ENCODE peak calls at places on chromosome 17, in six cellular contexts. P, U, G, F, M and H are unnamed samples.
A peak's percentile ranks its signal among the peaks of the same experiment; 100 is the strongest.

GRCh38 chr17:6574689-6575595 is 18.6 kb upstream of the PITPNM3 start:
- DNase-seq in P (no peak), U (no peak), G (peak; percentile 28), F (no peak), M (peak; percentile 73), H (no peak)

GRCh38 chr17:48293319-48294192 is 136.5 kb downstream of the SKAP1 start:
- DNase-seq in P (no peak), U (no peak), G (no peak), F (no peak), M (no peak), H (no peak)

GRCh38 chr17:57988301-57989010 is 402 bp upstream of the VEZF1 start:
- DNase-seq in P (no peak), U (peak; percentile 83), G (peak; percentile 77), F (peak; percentile 80), M (peak; percentile 66), H (peak; percentile 83)

GRCh38 chr17:20235747-20236146 is 226.6 kb downstream of the SPECC1 start:
- DNase-seq in P (no peak), U (no peak), G (no peak), F (peak; percentile 46), M (no peak), H (no peak)

GRCh38 chr17:79420318-79421243 is 190.3 kb downstream of the RBFOX3 start:
- DNase-seq in P (no peak), U (no peak), G (no peak), F (no peak), M (no peak), H (no peak)

GRCh38 chr17:10968007-10968406 is 130.1 kb upstream of the PIRT start:
- DNase-seq in P (no peak), U (no peak), G (no peak), F (no peak), M (no peak), H (no peak)

GRCh38 chr17:42378597-42379594 is 9.3 kb downstream of the STAT3 start:
- DNase-seq in P (no peak), U (no peak), G (no peak), F (no peak), M (peak; percentile 34), H (no peak)

GRCh38 chr17:47686661-47687327 is 7.2 kb upstream of the TBKBP1 start:
- DNase-seq in P (no peak), U (no peak), G (no peak), F (no peak), M (peak; percentile 34), H (no peak)

GRCh38 chr17:30788918-30789317 is 35.6 kb downstream of the CRLF3 start:
- DNase-seq in P (no peak), U (no peak), G (no peak), F (no peak), M (peak; percentile 41), H (no peak)

GRCh38 chr17:48030531-48030930 is 7.1 kb downstream of the COPZ2 start:
- DNase-seq in P (no peak), U (no peak), G (no peak), F (no peak), M (no peak), H (no peak)

GRCh38 chr17:70622382-70623260 is 453.3 kb downstream of the KCNJ2 start:
- DNase-seq in P (no peak), U (no peak), G (peak; percentile 37), F (peak; percentile 69), M (peak; percentile 18), H (no peak)

GRCh38 chr17:2055494-2056220 is 754 bp downstream of the HIC1 start:
- DNase-seq in P (no peak), U (no peak), G (peak; percentile 68), F (no peak), M (peak; percentile 55), H (no peak)

GRCh38 chr17:56831364-56832095 is 2.2 kb downstream of the C17orf67 start:
- DNase-seq in P (no peak), U (no peak), G (no peak), F (no peak), M (no peak), H (no peak)

GRCh38 chr17:49959183-49959935 is 9.6 kb upstream of the DLX4 start:
- DNase-seq in P (no peak), U (no peak), G (no peak), F (no peak), M (peak; percentile 4), H (no peak)

GRCh38 chr17:34562387-34562786 is 17.0 kb upstream of the TMEM132E start:
- DNase-seq in P (no peak), U (no peak), G (no peak), F (no peak), M (no peak), H (no peak)

GRCh38 chr17:33390479-33391027 is 97.5 kb upstream of the ASIC2 start:
- DNase-seq in P (no peak), U (no peak), G (no peak), F (no peak), M (no peak), H (no peak)

DNA sequence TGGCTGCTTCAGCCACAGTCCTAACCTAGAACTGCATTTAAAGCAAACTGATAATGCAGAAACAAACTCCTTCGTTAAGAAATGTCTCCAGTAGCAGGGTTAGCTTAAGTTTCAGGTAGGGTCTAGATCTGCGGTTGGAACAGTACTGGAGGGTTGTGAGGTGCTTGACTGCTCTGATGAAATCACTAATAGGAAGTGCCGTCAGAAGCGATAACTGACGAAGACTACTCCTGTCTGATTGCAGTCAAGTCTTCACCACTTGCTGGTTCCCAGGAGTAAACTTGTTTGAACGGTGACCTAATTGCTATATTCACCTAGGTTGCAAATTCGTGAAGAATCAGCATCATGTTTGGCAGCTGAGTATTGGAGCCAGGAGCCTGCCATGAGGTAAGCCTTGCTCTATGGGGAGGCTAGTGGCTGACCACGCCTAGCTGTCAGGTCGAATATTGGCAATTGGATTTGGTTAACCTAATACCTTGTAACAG is 24.5 kb downstream of the TRPV2 start:
- DNase-seq in P (no peak), U (no peak), G (no peak), F (no peak), M (no peak), H (no peak)
- H3K27ac ChIP-seq in P (peak overlapping the region; percentile 88), U (peak overlapping the region; percentile 76), G (peak overlapping the region; percentile 88), F (peak overlapping the region; percentile 95), M (peak overlapping the region; percentile 72), H (peak overlapping the region; percentile 82)

GRCh38 chr17:17523714-17524075 is 27.5 kb upstream of the RASD1 start:
- DNase-seq in P (no peak), U (no peak), G (no peak), F (no peak), M (no peak), H (no peak)
- H3K27ac ChIP-seq in P (no peak overlapping the region), U (no peak overlapping the region), G (no peak overlapping the region), F (no peak overlapping the region), M (no peak overlapping the region), H (no peak overlapping the region)

DNA sequence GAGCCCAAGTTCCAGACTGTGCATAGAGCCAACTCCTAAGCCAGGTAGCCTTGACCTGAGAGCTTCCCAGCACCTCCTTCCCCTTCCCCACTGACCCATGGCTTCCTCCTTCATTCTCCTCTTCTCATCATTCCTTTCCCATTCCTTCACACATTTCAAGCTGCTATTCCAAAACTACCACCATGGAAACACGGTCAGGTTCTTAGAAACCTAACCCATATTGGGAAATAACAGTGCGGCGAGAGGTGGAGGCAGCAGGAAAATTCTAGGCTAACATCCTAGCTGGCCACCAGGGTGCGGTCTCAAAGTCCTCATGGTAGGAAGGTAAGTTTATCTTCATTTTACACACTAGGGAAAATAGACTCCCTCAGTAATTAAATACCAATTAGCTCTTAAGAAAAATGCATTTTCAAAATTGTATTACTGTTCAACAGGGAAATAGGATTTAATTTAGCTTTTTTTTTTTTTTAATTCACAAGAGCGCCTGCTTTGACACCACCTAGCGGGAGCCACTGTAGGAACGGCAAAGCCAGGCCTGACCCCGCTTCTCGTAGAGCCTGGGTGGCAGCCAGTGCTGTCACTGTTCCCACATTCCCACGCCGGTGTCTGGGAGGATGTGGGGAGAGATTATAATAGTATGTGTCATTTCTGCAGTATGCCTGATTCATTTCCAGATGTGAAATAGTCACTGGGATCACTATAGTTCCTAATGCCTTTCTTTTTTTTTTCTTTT is 14.0 kb upstream of the SPHK1 start:
- DNase-seq in P (peak; percentile 91), U (peak; percentile 94), G (peak; percentile 85), F (no peak), M (peak; percentile 98), H (no peak)
- H3K27ac ChIP-seq in P (peak overlapping the region; percentile 49), U (peak overlapping the region; percentile 75), G (peak overlapping the region; percentile 30), F (no peak overlapping the region), M (peak overlapping the region; percentile 72), H (peak overlapping the region; percentile 20)

DNA sequence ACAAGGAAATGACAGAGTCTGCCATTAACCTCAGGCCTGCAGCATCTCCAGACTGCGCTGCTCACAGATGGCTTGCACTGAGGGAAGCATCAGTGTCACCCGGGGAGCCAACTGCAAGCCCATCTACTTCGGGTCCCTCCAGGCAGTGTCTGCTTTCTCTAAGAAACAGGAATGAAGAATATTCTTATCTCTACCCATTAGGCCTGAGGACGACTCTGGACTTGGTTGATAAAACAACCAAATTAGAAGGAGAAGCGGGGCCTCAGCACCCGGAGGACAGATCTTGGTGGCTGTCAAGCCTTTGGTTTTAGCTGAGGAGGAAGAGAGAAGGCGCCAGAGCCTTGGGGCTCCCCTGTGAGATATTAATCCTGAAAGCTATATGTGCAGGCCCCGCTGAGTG is 19.5 kb upstream of the MGAT5B start:
- DNase-seq in P (no peak), U (no peak), G (no peak), F (no peak), M (no peak), H (no peak)
- H3K27ac ChIP-seq in P (no peak overlapping the region), U (no peak overlapping the region), G (no peak overlapping the region), F (no peak overlapping the region), M (no peak overlapping the region), H (no peak overlapping the region)

GRCh38 chr17:61251939-61252865 is 147.4 kb upstream of the TBX2 start:
- DNase-seq in P (peak; percentile 97), U (peak; percentile 99), G (peak; percentile 88), F (peak; percentile 44), M (peak; percentile 99), H (peak; percentile 94)
- H3K27ac ChIP-seq in P (peak overlapping the region; percentile 67), U (peak overlapping the region; percentile 73), G (peak overlapping the region; percentile 73), F (no peak overlapping the region), M (peak overlapping the region; percentile 80), H (peak overlapping the region; percentile 19)